ENCODE peak calls at places on chromosomes 3 and 15, in eight cellular contexts. Y, I, V, F, A, E, Q and C are unnamed samples.

GRCh38 chr3:117814975-117815374 is 1105.4 kb downstream of the TUSC7 start:
- DNase-seq in Y (no peak), I (peak), V (no peak), F (no peak), A (no peak), E (no peak), Q (no peak), C (no peak)

GRCh38 chr3:4885322-4885721 is 93.9 kb upstream of the BHLHE40 start:
- DNase-seq in Y (no peak), I (no peak), V (no peak), F (no peak), A (no peak), E (no peak), Q (no peak), C (no peak)

GRCh38 chr3:134294302-134294925 is 43.8 kb upstream of the RYK start:
- DNase-seq in Y (no peak), I (no peak), V (no peak), F (no peak), A (no peak), E (peak), Q (no peak), C (no peak)

GRCh38 chr3:54127499-54128056 is 5.2 kb downstream of the CACNA2D3 start:
- DNase-seq in Y (no peak), I (no peak), V (no peak), F (no peak), A (no peak), E (no peak), Q (no peak), C (peak)

GRCh38 chr3:37703633-37704032 is 158.0 kb upstream of the CTDSPL start:
- DNase-seq in Y (no peak), I (peak), V (no peak), F (no peak), A (no peak), E (no peak), Q (no peak), C (no peak)

GRCh38 chr3:124714218-124714853 is 15.9 kb upstream of the UMPS start:
- DNase-seq in Y (no peak), I (peak), V (no peak), F (no peak), A (no peak), E (no peak), Q (peak), C (no peak)

GRCh38 chr15:54579855-54580254 is 601.6 kb downstream of the UNC13C start:
- DNase-seq in Y (no peak), I (no peak), V (no peak), F (no peak), A (no peak), E (no peak), Q (no peak), C (no peak)

GRCh38 chr15:35078221-35078915 is 6.7 kb downstream of the NANOGP8 start:
- DNase-seq in Y (no peak), I (peak), V (no peak), F (no peak), A (peak), E (no peak), Q (peak), C (no peak)

GRCh38 chr3:33218446-33219174 is at the start of gene SUSD5:
- DNase-seq in Y (no peak), I (peak), V (peak), F (peak), A (peak), E (no peak), Q (no peak), C (peak)

GRCh38 chr3:171349392-171349791 is 110.8 kb downstream of the TNIK start:
- DNase-seq in Y (no peak), I (peak), V (no peak), F (no peak), A (peak), E (no peak), Q (peak), C (no peak)

GRCh38 chr3:37271636-37272035 is 97.3 kb upstream of the LRRFIP2 start:
- DNase-seq in Y (no peak), I (no peak), V (no peak), F (no peak), A (no peak), E (no peak), Q (no peak), C (no peak)

GRCh38 chr3:67605377-67605776 is 49.0 kb downstream of the SUCLG2 start:
- DNase-seq in Y (no peak), I (peak), V (no peak), F (no peak), A (no peak), E (no peak), Q (peak), C (no peak)

GRCh38 chr3:183158113-183158512 is 4.4 kb downstream of the LAMP3 start:
- DNase-seq in Y (no peak), I (no peak), V (no peak), F (no peak), A (no peak), E (no peak), Q (no peak), C (no peak)

GRCh38 chr15:90095521-90095959 is 6.7 kb downstream of the IDH2 start:
- DNase-seq in Y (no peak), I (no peak), V (no peak), F (no peak), A (no peak), E (no peak), Q (no peak), C (no peak)

GRCh38 chr3:151008699-151009098 is 36.2 kb upstream of the CLRN1 start:
- DNase-seq in Y (no peak), I (peak), V (no peak), F (no peak), A (no peak), E (no peak), Q (peak), C (no peak)

GRCh38 chr15:28922712-28923012 is 36.9 kb downstream of the APBA2 start:
- DNase-seq in Y (no peak), I (no peak), V (no peak), F (no peak), A (no peak), E (no peak), Q (no peak), C (no peak)

GRCh38 chr3:11290743-11291680 is 18.8 kb downstream of the ATG7 start:
- DNase-seq in Y (no peak), I (peak), V (no peak), F (no peak), A (no peak), E (peak), Q (peak), C (no peak)

GRCh38 chr3:12603969-12604368 is 47.1 kb downstream of the MKRN2 start:
- DNase-seq in Y (no peak), I (no peak), V (no peak), F (no peak), A (no peak), E (no peak), Q (no peak), C (no peak)

GRCh38 chr3:194395767-194396527 is 3.1 kb downstream of the GP5 start:
- DNase-seq in Y (no peak), I (peak), V (no peak), F (no peak), A (no peak), E (peak), Q (no peak), C (no peak)

GRCh38 chr3:5811051-5811450 is 623.5 kb downstream of the EDEM1 start:
- DNase-seq in Y (no peak), I (no peak), V (no peak), F (no peak), A (no peak), E (no peak), Q (no peak), C (no peak)

GRCh38 chr3:37971467-37971866 is 19.1 kb upstream of the VILL start:
- DNase-seq in Y (peak), I (no peak), V (no peak), F (no peak), A (no peak), E (no peak), Q (no peak), C (no peak)

GRCh38 chr3:183313331-183313730 is 60.3 kb downstream of the B3GNT5 start:
- DNase-seq in Y (no peak), I (no peak), V (no peak), F (no peak), A (no peak), E (no peak), Q (no peak), C (no peak)

GRCh38 chr15:63971427-63971805 is 74.9 kb downstream of the DAPK2 start:
- DNase-seq in Y (peak), I (no peak), V (peak), F (no peak), A (no peak), E (peak), Q (no peak), C (no peak)

GRCh38 chr3:22537560-22537959 is 665.6 kb upstream of the UBE2E2 start:
- DNase-seq in Y (no peak), I (no peak), V (no peak), F (no peak), A (no peak), E (no peak), Q (no peak), C (no peak)

GRCh38 chr15:29728418-29728817 is 93.8 kb downstream of the TJP1 start:
- DNase-seq in Y (no peak), I (no peak), V (no peak), F (no peak), A (no peak), E (no peak), Q (no peak), C (no peak)

GRCh38 chr3:184716652-184717607 is 5.1 kb upstream of the MAGEF1 start:
- DNase-seq in Y (no peak), I (peak), V (no peak), F (no peak), A (peak), E (no peak), Q (peak), C (peak)

GRCh38 chr3:177385831-177386301 is 188.6 kb upstream of the TBL1XR1 start:
- DNase-seq in Y (no peak), I (peak), V (no peak), F (no peak), A (no peak), E (no peak), Q (peak), C (no peak)

GRCh38 chr3:132635052-132635451 is 24.6 kb downstream of the ACAD11 start:
- DNase-seq in Y (no peak), I (no peak), V (no peak), F (no peak), A (no peak), E (no peak), Q (no peak), C (no peak)

GRCh38 chr15:40506964-40507571 is 36.3 kb downstream of the CHST14 start:
- DNase-seq in Y (peak), I (peak), V (peak), F (peak), A (peak), E (peak), Q (peak), C (peak)

GRCh38 chr3:71066356-71066755 is 517.2 kb downstream of the FOXP1 start:
- DNase-seq in Y (no peak), I (no peak), V (no peak), F (no peak), A (no peak), E (no peak), Q (no peak), C (no peak)

GRCh38 chr3:151307583-151307982 is 9.0 kb downstream of the GPR87 start:
- DNase-seq in Y (no peak), I (no peak), V (no peak), F (no peak), A (no peak), E (no peak), Q (no peak), C (no peak)

GRCh38 chr3:98545940-98546339 is 14.2 kb downstream of the GPR15 start:
- DNase-seq in Y (no peak), I (no peak), V (no peak), F (no peak), A (no peak), E (no peak), Q (no peak), C (no peak)

GRCh38 chr15:89179966-89180875 is 41.2 kb downstream of the RLBP1 start:
- DNase-seq in Y (no peak), I (no peak), V (no peak), F (no peak), A (no peak), E (no peak), Q (peak), C (no peak)

GRCh38 chr15:64807051-64807749 is 18.2 kb downstream of the PIF1 start:
- DNase-seq in Y (no peak), I (no peak), V (no peak), F (no peak), A (no peak), E (no peak), Q (no peak), C (no peak)

GRCh38 chr3:56931816-56932215 is 128.6 kb upstream of the SPATA12 start:
- DNase-seq in Y (no peak), I (no peak), V (no peak), F (no peak), A (no peak), E (no peak), Q (no peak), C (no peak)

GRCh38 chr3:159785276-159785675 is 203.4 kb upstream of the IL12A start:
- DNase-seq in Y (no peak), I (peak), V (no peak), F (no peak), A (no peak), E (no peak), Q (no peak), C (no peak)

GRCh38 chr15:82571722-82572222 is 31.5 kb upstream of the RPS17 start:
- DNase-seq in Y (peak), I (peak), V (peak), F (no peak), A (peak), E (no peak), Q (peak), C (no peak)

GRCh38 chr3:42829628-42830436 is 20.6 kb downstream of the ACKR2 start:
- DNase-seq in Y (no peak), I (no peak), V (no peak), F (no peak), A (no peak), E (no peak), Q (no peak), C (no peak)

GRCh38 chr3:42161050-42161935 is 70.1 kb downstream of the TRAK1 start:
- DNase-seq in Y (no peak), I (peak), V (no peak), F (no peak), A (no peak), E (no peak), Q (peak), C (no peak)

GRCh38 chr15:99170476-99171065 is 65.7 kb downstream of the SYNM start:
- DNase-seq in Y (no peak), I (no peak), V (no peak), F (no peak), A (no peak), E (no peak), Q (no peak), C (peak)
- TF ChIP-seq CTCF in Y (no peak), I (no peak), V (peak), F (no peak), A (no peak), E (no peak), Q (no peak), C (no peak)

GRCh38 chr3:145134738-145135137 is 1026.2 kb downstream of the PLOD2 start:
- DNase-seq in Y (no peak), I (no peak), V (no peak), F (no peak), A (no peak), E (no peak), Q (no peak), C (no peak)

DNA sequence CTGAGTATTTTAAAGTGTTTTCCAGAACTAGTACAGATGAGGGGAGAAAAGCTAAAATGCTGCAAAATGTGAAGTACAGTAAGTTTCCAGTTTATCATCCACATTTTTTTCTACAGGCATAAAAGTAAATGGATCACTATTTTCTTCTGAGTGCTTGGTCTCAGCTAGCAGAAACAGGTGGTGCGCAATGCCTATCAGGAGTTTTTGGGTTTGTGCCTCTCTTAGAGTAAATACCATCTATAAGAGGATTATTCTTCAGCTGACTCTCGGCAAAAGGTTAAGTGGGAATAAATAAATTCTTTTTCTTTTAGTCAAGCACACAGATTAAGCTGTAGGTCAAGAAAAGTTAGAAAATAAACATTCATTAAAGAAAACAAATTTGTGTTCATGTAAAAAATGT is 1027.7 kb downstream of the PLOD2 start:
- DNase-seq in Y (no peak), I (no peak), V (no peak), F (no peak), A (no peak), E (no peak), Q (no peak), C (no peak)
- TF ChIP-seq CTCF in Y (no peak), I (no peak), V (no peak), F (no peak), A (no peak), E (no peak), Q (no peak), C (no peak)

GRCh38 chr3:139561428-139561827 is 21.9 kb upstream of the RBP1 start:
- DNase-seq in Y (no peak), I (no peak), V (no peak), F (no peak), A (no peak), E (no peak), Q (no peak), C (no peak)

GRCh38 chr3:139561959-139562676 is 22.6 kb upstream of the RBP1 start:
- DNase-seq in Y (no peak), I (peak), V (no peak), F (no peak), A (peak), E (no peak), Q (no peak), C (no peak)

GRCh38 chr3:139558351-139559170 is 19.0 kb upstream of the RBP1 start:
- DNase-seq in Y (no peak), I (no peak), V (no peak), F (no peak), A (no peak), E (no peak), Q (no peak), C (peak)

GRCh38 chr3:139559541-139559940 is 20.0 kb upstream of the RBP1 start:
- DNase-seq in Y (no peak), I (no peak), V (no peak), F (no peak), A (no peak), E (no peak), Q (no peak), C (peak)

DNA sequence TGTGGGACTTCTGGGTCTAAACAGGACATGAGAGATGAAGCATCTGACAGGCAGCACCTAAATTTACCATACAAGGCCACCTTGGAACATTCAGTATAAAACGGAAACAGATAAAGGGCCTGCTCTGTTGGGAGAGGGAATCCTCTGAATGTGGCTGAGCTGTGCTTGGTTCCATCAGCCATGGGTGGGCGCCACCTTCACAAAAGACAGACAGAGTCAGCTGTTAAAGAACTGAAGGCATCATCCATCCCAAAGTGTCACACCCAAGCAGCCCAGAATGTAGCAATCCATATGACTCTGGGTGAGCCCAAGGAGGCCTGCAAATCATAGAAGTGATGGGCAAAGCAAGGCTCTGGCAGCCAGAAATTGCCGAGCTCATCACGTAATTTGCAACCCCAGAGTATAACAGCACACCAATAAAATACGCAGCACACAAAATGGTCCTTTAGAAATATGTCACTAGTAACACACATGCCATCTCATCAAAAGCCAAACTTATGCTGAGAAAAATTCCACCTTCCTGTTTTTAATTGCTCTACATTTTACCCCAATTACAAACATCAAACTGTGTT is 24.8 kb upstream of the RBP1 start:
- DNase-seq in Y (no peak), I (no peak), V (no peak), F (no peak), A (no peak), E (no peak), Q (no peak), C (no peak)
- TF ChIP-seq CTCF in Y (no peak), I (no peak), V (no peak), F (peak), A (peak), E (no peak), Q (no peak), C (peak)

DNA sequence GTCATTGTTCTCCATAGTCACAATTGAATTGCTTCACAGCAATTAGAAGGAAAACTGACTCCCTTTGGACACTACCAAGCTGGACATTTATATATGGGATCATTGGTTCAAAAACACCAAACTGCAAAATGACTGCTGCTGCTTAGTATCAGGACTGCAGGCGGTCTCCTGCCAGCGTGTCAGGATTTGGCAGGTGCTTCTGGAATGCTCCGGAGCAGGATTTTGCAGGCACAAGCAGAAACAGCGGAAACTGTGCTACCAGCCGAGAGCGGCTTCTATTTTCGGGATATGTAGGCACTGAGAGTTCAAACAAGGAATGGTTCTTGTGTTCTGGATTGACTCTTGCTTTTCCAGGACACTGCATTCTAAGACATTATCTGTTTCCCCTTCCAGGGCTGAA is 95.5 kb downstream of the SSR3 start:
- DNase-seq in Y (no peak), I (no peak), V (no peak), F (no peak), A (no peak), E (no peak), Q (no peak), C (no peak)
- TF ChIP-seq CTCF in Y (no peak), I (no peak), V (no peak), F (no peak), A (no peak), E (no peak), Q (no peak), C (no peak)

GRCh38 chr3:47783673-47784072 is 2.0 kb upstream of the SMARCC1 start:
- DNase-seq in Y (no peak), I (no peak), V (no peak), F (no peak), A (no peak), E (no peak), Q (no peak), C (no peak)

GRCh38 chr3:47782538-47783308 is 1.0 kb upstream of the SMARCC1 start:
- DNase-seq in Y (no peak), I (no peak), V (no peak), F (no peak), A (no peak), E (no peak), Q (no peak), C (no peak)

GRCh38 chr3:47781326-47781684 is 388 bp downstream of the SMARCC1 start:
- DNase-seq in Y (peak), I (peak), V (peak), F (peak), A (peak), E (peak), Q (no peak), C (peak)

GRCh38 chr3:47780727-47781325 is 867 bp downstream of the SMARCC1 start:
- DNase-seq in Y (no peak), I (peak), V (no peak), F (no peak), A (no peak), E (no peak), Q (peak), C (no peak)

GRCh38 chr3:47781685-47782537 is at the start of gene SMARCC1:
- DNase-seq in Y (peak), I (peak), V (peak), F (peak), A (peak), E (peak), Q (peak), C (peak)
- TF ChIP-seq CTCF in Y (no peak), I (no peak), V (no peak), F (no peak), A (peak), E (no peak), Q (no peak), C (peak)

GRCh38 chr3:126487151-126487771 is 11.6 kb upstream of the ZXDC start:
- DNase-seq in Y (no peak), I (peak), V (no peak), F (no peak), A (no peak), E (no peak), Q (peak), C (no peak)
- TF ChIP-seq CTCF in Y (no peak), I (peak), V (peak), F (peak), A (no peak), E (no peak), Q (peak), C (peak)

DNA sequence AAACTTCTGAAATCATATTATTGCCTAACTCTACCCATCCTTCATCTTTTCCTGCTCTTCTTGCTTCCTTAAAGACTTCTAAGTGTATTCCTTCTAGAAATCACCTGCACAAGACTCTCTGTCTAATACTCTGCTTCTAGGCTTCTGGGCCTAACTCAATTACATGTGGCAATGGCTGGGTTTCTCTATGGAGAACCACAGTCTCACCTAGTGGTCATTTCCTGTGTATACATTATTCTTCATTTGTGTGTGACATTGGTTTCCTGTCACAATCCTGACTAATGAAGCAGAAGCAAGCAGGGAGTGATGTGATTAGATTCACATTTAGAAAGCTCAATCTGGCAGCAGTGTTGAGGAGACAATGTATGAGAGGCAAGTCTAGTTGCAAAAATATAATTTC is 16.9 kb upstream of the CLDN1 start:
- DNase-seq in Y (no peak), I (peak), V (no peak), F (no peak), A (no peak), E (no peak), Q (peak), C (no peak)
- TF ChIP-seq CTCF in Y (no peak), I (peak), V (no peak), F (peak), A (peak), E (no peak), Q (peak), C (peak)